ENCODE peak calls at places on chromosomes 12 and 14, in ten cellular contexts. A is stimulated activated CD4-positive, alpha-beta T cell treated with anti-CD3 and anti-CD28 coated beads, Interleukin-12 subunit alpha, Interleukin-12 subunit beta, amount 100 ng/mL, for 48 hours; O is brain microvascular endothelial cell; R is Daoy; W is NCI-H460; Q is Panc1; J is SHP77; V is occipital lobe; D is HT1080; M is activated effector memory CD4-positive, alpha-beta T cell treated with Interleukin-2 at 50 U/mL for 16 hours. N is an unnamed sample.

GRCh38 chr14:68523994-68524725 is 268.7 kb downstream of the ZFP36L1 start:
- DNase-seq in A (no peak), O (no peak), R (no peak), W (no peak), Q (no peak), J (peak), V (no peak), D (no peak), M (no peak), N (no peak)

GRCh38 chr14:39374846-39375245 is 57.4 kb downstream of the FBXO33 start:
- DNase-seq in A (no peak), O (no peak), R (peak), W (no peak), Q (no peak), J (no peak), V (no peak), D (peak), M (no peak), N (no peak)

GRCh38 chr12:57800965-57801364 is 17.6 kb downstream of the AVIL start:
- DNase-seq in A (no peak), O (no peak), R (no peak), W (no peak), Q (no peak), J (no peak), V (no peak), D (no peak), M (no peak), N (no peak)

GRCh38 chr14:34912182-34912581 is 37.0 kb upstream of the BAZ1A start:
- DNase-seq in A (no peak), O (no peak), R (no peak), W (no peak), Q (no peak), J (no peak), V (no peak), D (peak), M (no peak), N (no peak)

GRCh38 chr12:75364918-75365317 is 26.0 kb upstream of the GLIPR1L2 start:
- DNase-seq in A (no peak), O (no peak), R (no peak), W (no peak), Q (no peak), J (no peak), V (no peak), D (no peak), M (no peak), N (no peak)

GRCh38 chr12:47276253-47277070 is 196.7 kb upstream of the AMIGO2 start:
- DNase-seq in A (peak), O (no peak), R (peak), W (peak), Q (no peak), J (no peak), V (no peak), D (peak), M (peak), N (no peak)

GRCh38 chr14:28303248-28303647 is 463.3 kb upstream of the FOXG1 start:
- DNase-seq in A (no peak), O (no peak), R (no peak), W (no peak), Q (no peak), J (no peak), V (no peak), D (peak), M (no peak), N (no peak)

GRCh38 chr12:57127101-57127709 is 1.1 kb upstream of the LRP1 start:
- DNase-seq in A (no peak), O (no peak), R (peak), W (peak), Q (no peak), J (peak), V (peak), D (peak), M (peak), N (no peak)

GRCh38 chr12:27542628-27543027 is 18.6 kb downstream of the PPFIBP1 start:
- DNase-seq in A (no peak), O (peak), R (peak), W (peak), Q (no peak), J (no peak), V (no peak), D (no peak), M (no peak), N (peak)

GRCh38 chr14:96512602-96513397 is 10.6 kb downstream of the PAPOLA start:
- DNase-seq in A (no peak), O (no peak), R (no peak), W (no peak), Q (no peak), J (no peak), V (no peak), D (no peak), M (no peak), N (no peak)

GRCh38 chr14:68230941-68231717 is 411.6 kb downstream of the RAD51B start:
- DNase-seq in A (no peak), O (no peak), R (peak), W (no peak), Q (no peak), J (no peak), V (no peak), D (peak), M (no peak), N (no peak)

GRCh38 chr14:102516531-102517411 is 7.2 kb upstream of the ANKRD9 start:
- DNase-seq in A (peak), O (no peak), R (peak), W (peak), Q (no peak), J (peak), V (no peak), D (no peak), M (peak), N (no peak)

GRCh38 chr12:34396861-34397590 is 374.7 kb downstream of the ALG10 start:
- DNase-seq in A (no peak), O (no peak), R (no peak), W (no peak), Q (no peak), J (no peak), V (no peak), D (no peak), M (no peak), N (no peak)

GRCh38 chr12:38508246-38508645 is 191.7 kb downstream of the ALG10B start:
- DNase-seq in A (no peak), O (no peak), R (peak), W (no peak), Q (no peak), J (no peak), V (no peak), D (no peak), M (no peak), N (no peak)

GRCh38 chr14:75469606-75470237 is 41.9 kb downstream of the JDP2 start:
- DNase-seq in A (no peak), O (no peak), R (no peak), W (no peak), Q (no peak), J (peak), V (no peak), D (no peak), M (no peak), N (no peak)

GRCh38 chr12:54056110-54056509 is 2.5 kb downstream of the HOXC4 start:
- DNase-seq in A (no peak), O (no peak), R (no peak), W (no peak), Q (no peak), J (no peak), V (no peak), D (no peak), M (no peak), N (no peak)

GRCh38 chr12:100154472-100155247 is 12.0 kb upstream of the BLTP3B start:
- DNase-seq in A (peak), O (peak), R (peak), W (peak), Q (no peak), J (peak), V (peak), D (peak), M (peak), N (no peak)

GRCh38 chr12:109256011-109256410 is 53.1 kb downstream of the FOXN4 start:
- DNase-seq in A (no peak), O (no peak), R (no peak), W (no peak), Q (no peak), J (no peak), V (no peak), D (no peak), M (no peak), N (no peak)

GRCh38 chr14:36940476-36940875 is 231.9 kb downstream of the SLC25A21 start:
- DNase-seq in A (no peak), O (no peak), R (no peak), W (no peak), Q (no peak), J (no peak), V (no peak), D (no peak), M (no peak), N (no peak)

GRCh38 chr14:23058654-23059504 is 1.6 kb upstream of the CDH24 start:
- DNase-seq in A (no peak), O (no peak), R (no peak), W (no peak), Q (no peak), J (no peak), V (no peak), D (no peak), M (no peak), N (no peak)

N was measured in keratinocyte.